ENCODE peak calls at places on chromosomes 16 and 17, in five cellular contexts. One of them, this sample, is unnamed.

GRCh38 chr17:77645441-77646430 is 312.8 kb upstream of the TNRC6C start:
- DNase-seq in T-helper 1 cell: peak
- DNase-seq in foreskin fibroblast: peak
- DNase-seq in fibroblast of villous mesenchyme: no peak
- DNase-seq in left colon: no peak
- DNase-seq in this sample: peak

GRCh38 chr17:18262641-18263040 is 2.2 kb downstream of the MIEF2 start:
- DNase-seq in T-helper 1 cell: no peak
- DNase-seq in foreskin fibroblast: no peak
- DNase-seq in fibroblast of villous mesenchyme: no peak
- DNase-seq in left colon: no peak
- DNase-seq in this sample: no peak

GRCh38 chr16:21618261-21618660 is 18.9 kb downstream of the METTL9 start:
- DNase-seq in T-helper 1 cell: no peak
- DNase-seq in foreskin fibroblast: no peak
- DNase-seq in fibroblast of villous mesenchyme: no peak
- DNase-seq in left colon: no peak
- DNase-seq in this sample: no peak

GRCh38 chr17:73365203-73365933 is 53.6 kb upstream of the CDC42EP4 start:
- DNase-seq in T-helper 1 cell: no peak
- DNase-seq in foreskin fibroblast: no peak
- DNase-seq in fibroblast of villous mesenchyme: no peak
- DNase-seq in left colon: no peak
- DNase-seq in this sample: no peak

GRCh38 chr16:27402964-27403600 is 1.1 kb downstream of the IL21R start:
- DNase-seq in T-helper 1 cell: peak
- DNase-seq in foreskin fibroblast: no peak
- DNase-seq in fibroblast of villous mesenchyme: no peak
- DNase-seq in left colon: no peak
- DNase-seq in this sample: no peak

GRCh38 chr17:69575346-69575761 is 160.9 kb downstream of the MAP2K6 start:
- DNase-seq in T-helper 1 cell: no peak
- DNase-seq in foreskin fibroblast: peak
- DNase-seq in fibroblast of villous mesenchyme: peak
- DNase-seq in left colon: no peak
- DNase-seq in this sample: peak

GRCh38 chr16:80058236-80058635 is 457.7 kb upstream of the MAF start:
- DNase-seq in T-helper 1 cell: no peak
- DNase-seq in foreskin fibroblast: no peak
- DNase-seq in fibroblast of villous mesenchyme: peak
- DNase-seq in left colon: peak
- DNase-seq in this sample: no peak

GRCh38 chr16:67663151-67663876 is 2.6 kb downstream of the PARD6A start:
- DNase-seq in T-helper 1 cell: no peak
- DNase-seq in foreskin fibroblast: no peak
- DNase-seq in fibroblast of villous mesenchyme: no peak
- DNase-seq in left colon: peak
- DNase-seq in this sample: peak

GRCh38 chr17:16622540-16623277 is 30.9 kb downstream of the ZNF624 start:
- DNase-seq in T-helper 1 cell: no peak
- DNase-seq in foreskin fibroblast: no peak
- DNase-seq in fibroblast of villous mesenchyme: no peak
- DNase-seq in left colon: no peak
- DNase-seq in this sample: no peak

GRCh38 chr16:56190903-56191806 is at the start of gene GNAO1:
- DNase-seq in T-helper 1 cell: peak
- DNase-seq in foreskin fibroblast: peak
- DNase-seq in fibroblast of villous mesenchyme: peak
- DNase-seq in left colon: peak
- DNase-seq in this sample: peak

GRCh38 chr17:82338858-82339633 is 5.5 kb upstream of the SECTM1 start:
- DNase-seq in T-helper 1 cell: peak
- DNase-seq in foreskin fibroblast: peak
- DNase-seq in fibroblast of villous mesenchyme: peak
- DNase-seq in left colon: peak
- DNase-seq in this sample: peak

GRCh38 chr17:38426441-38426840 is 1.8 kb upstream of the ARHGAP23 start:
- DNase-seq in T-helper 1 cell: no peak
- DNase-seq in foreskin fibroblast: no peak
- DNase-seq in fibroblast of villous mesenchyme: no peak
- DNase-seq in left colon: no peak
- DNase-seq in this sample: no peak

GRCh38 chr17:11144358-11145233 is 96.4 kb upstream of the SHISA6 start:
- DNase-seq in T-helper 1 cell: no peak
- DNase-seq in foreskin fibroblast: no peak
- DNase-seq in fibroblast of villous mesenchyme: peak
- DNase-seq in left colon: peak
- DNase-seq in this sample: no peak

GRCh38 chr16:25950586-25951201 is 258.9 kb downstream of the HS3ST4 start:
- DNase-seq in T-helper 1 cell: no peak
- DNase-seq in foreskin fibroblast: no peak
- DNase-seq in fibroblast of villous mesenchyme: no peak
- DNase-seq in left colon: no peak
- DNase-seq in this sample: no peak

GRCh38 chr17:83177611-83178532 is 98.5 kb downstream of the METRNL start:
- DNase-seq in T-helper 1 cell: no peak
- DNase-seq in foreskin fibroblast: no peak
- DNase-seq in fibroblast of villous mesenchyme: no peak
- DNase-seq in left colon: no peak
- DNase-seq in this sample: no peak

GRCh38 chr16:27195941-27196595 is 7.3 kb upstream of the KDM8 start:
- DNase-seq in T-helper 1 cell: peak
- DNase-seq in foreskin fibroblast: no peak
- DNase-seq in fibroblast of villous mesenchyme: no peak
- DNase-seq in left colon: no peak
- DNase-seq in this sample: no peak

This sample was measured in brain microvascular endothelial cell.